ENCODE peak calls at places on chromosomes 6 and 20, in four cellular contexts. C is K562, U is A549, B is HepG2. L is an unnamed sample.

GRCh38 chr20:37956099-37956498 is 53.2 kb downstream of the VSTM2L start:
- DNase-seq in C (no peak), B (no peak), U (no peak), L (peak; percentile 35)

GRCh38 chr20:50339196-50339901 is 148.7 kb downstream of the CEBPB start:
- DNase-seq in C (no peak), B (no peak), U (no peak), L (peak; percentile 69)

GRCh38 chr20:4045741-4046140 is 30.4 kb upstream of the RNF24 start:
- DNase-seq in C (no peak), U (no peak), B (no peak), L (peak; percentile 69)

GRCh38 chr6:79469381-79470246 is 67.6 kb downstream of the LCA5 start:
- DNase-seq in U (no peak), B (no peak), C (no peak), L (no peak)

GRCh38 chr20:45670139-45670538 is at the start of gene WFDC11:
- DNase-seq in C (no peak), U (no peak), B (no peak), L (no peak)

GRCh38 chr20:38043512-38044300 is 10.2 kb downstream of the RPRD1B start:
- DNase-seq in B (no peak), C (no peak), U (peak; percentile 80), L (peak; percentile 85)

GRCh38 chr6:45327956-45328522 is at the start of gene RUNX2:
- DNase-seq in U (no peak), B (no peak), C (no peak), L (peak; percentile 87)

GRCh38 chr6:5279891-5280338 is 18.6 kb downstream of the FARS2 start:
- DNase-seq in B (no peak), C (no peak), U (no peak), L (peak; percentile 11)

GRCh38 chr6:115613488-115613887 is 447.2 kb downstream of the FRK start:
- DNase-seq in B (no peak), C (no peak), U (no peak), L (peak; percentile 94)

GRCh38 chr6:168834814-168835213 is 393.8 kb downstream of the SMOC2 start:
- DNase-seq in U (no peak), B (peak; percentile 25), C (no peak), L (no peak)

GRCh38 chr20:50438986-50439407 is 71.2 kb upstream of the PTPN1 start:
- DNase-seq in B (no peak), C (peak; percentile 26), U (peak; percentile 78), L (peak; percentile 91)

GRCh38 chr6:1199981-1200637 is 111.8 kb upstream of the FOXQ1 start:
- DNase-seq in U (no peak), B (no peak), C (no peak), L (peak; percentile 6)

GRCh38 chr6:67009818-67010217 is 1302.8 kb upstream of the EYS start:
- DNase-seq in U (no peak), C (no peak), B (peak; percentile 39), L (no peak)

GRCh38 chr6:137231895-137232294 is 12.7 kb upstream of the IFNGR1 start:
- DNase-seq in U (no peak), B (no peak), C (no peak), L (no peak)

DNA sequence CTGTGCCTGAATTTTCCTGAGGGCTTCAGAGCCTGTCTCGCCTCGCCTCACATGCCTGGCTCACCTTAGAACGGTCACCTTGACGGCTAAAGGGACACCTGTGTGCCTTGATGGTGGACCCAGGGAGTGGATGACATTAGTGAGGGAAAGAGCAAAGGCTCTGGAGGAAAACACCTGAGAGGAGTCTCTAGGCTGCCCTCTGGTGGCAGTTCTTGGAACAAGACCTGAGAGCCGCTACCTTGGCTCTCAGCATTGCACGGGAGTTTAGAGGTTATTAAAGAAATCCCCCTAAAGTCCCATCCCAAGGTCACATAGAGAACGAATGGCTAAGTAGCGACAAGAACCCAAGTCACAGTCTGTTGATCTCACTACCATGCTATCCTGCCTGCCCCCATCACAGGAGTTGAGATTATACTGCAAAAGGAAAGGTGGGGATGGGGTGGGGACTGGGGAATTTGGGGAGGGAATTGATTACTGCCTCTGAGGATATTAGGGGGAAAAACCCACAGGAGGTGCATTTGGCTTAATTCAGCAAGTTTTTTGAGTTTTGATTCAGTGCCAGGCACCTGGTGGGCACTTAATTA is 7.9 kb upstream of the CDSN start:
- DNase-seq in B (peak; percentile 48), U (peak; percentile 37), C (peak; percentile 85), L (peak; percentile 24)
- TF ChIP-seq MAZ in B (no peak), U (no peak), C (no peak), L (no peak)

GRCh38 chr6:47288245-47289090 is 21.2 kb downstream of the TNFRSF21 start:
- DNase-seq in B (no peak), C (no peak), U (no peak), L (no peak)

GRCh38 chr6:47292944-47293343 is 16.8 kb downstream of the TNFRSF21 start:
- DNase-seq in U (no peak), C (no peak), B (peak; percentile 24), L (peak; percentile 35)

GRCh38 chr6:47286301-47286700 is 23.4 kb downstream of the TNFRSF21 start:
- DNase-seq in U (no peak), C (no peak), B (no peak), L (no peak)

GRCh38 chr6:47292027-47292426 is 17.7 kb downstream of the TNFRSF21 start:
- DNase-seq in C (no peak), U (no peak), B (no peak), L (no peak)

GRCh38 chr6:47290124-47290834 is 19.4 kb downstream of the TNFRSF21 start:
- DNase-seq in C (no peak), U (no peak), B (no peak), L (no peak)
- TF ChIP-seq MAZ in C (no peak), U (no peak), B (no peak), L (no peak)

DNA sequence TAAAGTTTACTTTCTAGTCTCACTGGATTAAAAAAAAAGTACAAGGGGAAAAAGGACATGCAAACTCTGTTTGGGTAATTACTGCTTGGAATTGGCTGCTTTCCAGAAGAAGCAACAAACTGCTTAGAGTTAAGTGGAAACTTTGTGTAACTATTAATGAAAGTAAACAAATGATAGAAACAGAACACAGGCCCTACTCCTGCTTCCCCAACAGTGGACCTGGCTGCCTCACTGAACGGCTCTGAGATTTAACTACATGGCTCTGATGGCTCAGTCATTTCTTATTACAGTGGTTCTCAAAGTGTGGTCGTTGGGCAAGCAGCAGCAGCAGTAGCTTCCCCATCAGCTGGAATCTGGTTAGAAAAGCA is 108.5 kb downstream of the MAN1A1 start:
- DNase-seq in C (no peak), U (no peak), B (peak; percentile 31), L (peak; percentile 59)
- TF ChIP-seq MAZ in C (no peak), U (no peak), B (no peak), L (no peak)

DNA sequence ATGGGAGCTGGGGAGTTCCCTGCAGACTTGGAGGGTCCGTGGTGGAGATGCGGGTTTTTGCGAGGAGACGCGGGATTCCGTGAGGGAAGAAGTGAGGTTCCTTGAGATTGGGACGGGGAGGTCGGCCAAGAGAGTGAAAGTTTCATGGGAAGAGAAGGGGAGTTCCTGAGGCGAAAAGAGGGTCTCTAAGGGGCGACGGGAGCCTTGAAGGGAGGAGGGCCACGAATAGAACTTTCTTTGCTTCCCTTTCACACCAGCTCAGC is 521 bp downstream of the ACSS2 start:
- DNase-seq in C (no peak), B (no peak), U (no peak), L (no peak)
- TF ChIP-seq MAZ in C (no peak), B (no peak), U (no peak), L (no peak)

DNA sequence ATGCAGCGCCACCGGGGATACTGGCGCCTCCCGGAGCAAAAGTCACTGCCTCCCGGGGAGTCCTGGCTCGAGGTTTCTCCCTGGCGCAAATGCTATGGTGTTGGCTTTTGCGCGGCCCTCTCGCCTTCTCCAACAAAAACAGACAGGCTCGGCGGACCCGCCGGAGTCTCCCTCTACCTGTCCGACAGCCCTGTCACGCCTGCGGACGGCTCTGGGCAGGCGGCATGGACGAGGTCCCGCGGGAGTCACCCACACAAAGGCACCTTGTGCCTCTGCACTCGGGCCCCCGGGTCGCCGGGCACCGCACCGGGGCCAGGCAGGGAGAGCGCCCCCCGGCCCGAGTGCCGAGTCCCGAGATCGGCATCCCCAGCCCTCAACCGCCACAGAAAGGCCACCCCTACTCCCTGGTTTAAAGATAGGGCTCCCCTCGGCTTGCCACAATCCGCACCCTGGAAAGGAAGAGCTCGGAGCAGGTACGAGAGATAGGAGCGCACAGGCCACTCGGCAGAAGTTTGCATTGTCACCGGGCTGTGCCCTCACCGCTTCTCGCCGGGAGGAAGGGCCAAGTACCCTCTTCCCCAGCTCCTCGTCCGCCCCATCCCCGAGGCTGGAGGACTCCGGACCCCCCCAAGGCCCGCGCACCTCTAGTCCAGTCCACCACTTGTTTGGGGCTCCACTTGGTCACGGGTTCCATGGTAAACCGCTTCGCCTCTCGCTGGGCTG is 903 bp downstream of the CNKSR3 start:
- DNase-seq in U (no peak), C (peak; percentile 68), B (peak; percentile 44), L (no peak)
- TF ChIP-seq MAZ in U (no peak), C (no peak), B (no peak), L (no peak)

GRCh38 chr20:51531141-51531710 is 11.3 kb downstream of the NFATC2 start:
- DNase-seq in C (no peak), B (no peak), U (peak; percentile 37), L (peak; percentile 36)
- TF ChIP-seq MAZ in C (no peak), B (no peak), U (no peak), L (no peak)

GRCh38 chr20:48035961-48036731 is 250.9 kb upstream of the SULF2 start:
- DNase-seq in B (no peak), C (no peak), U (no peak), L (no peak)
- TF ChIP-seq MAZ in B (no peak), C (no peak), U (no peak), L (no peak)

GRCh38 chr20:57294558-57294957 is 28.1 kb upstream of the BMP7 start:
- DNase-seq in C (no peak), U (no peak), B (peak; percentile 19), L (no peak)
- TF ChIP-seq MAZ in C (no peak), U (no peak), B (no peak), L (no peak)